ENCODE peak calls at places on chromosome 17, in nine cellular contexts. Q, X, Y, B, H, R, C, D and G are unnamed samples.
A peak's percentile ranks its signal among the peaks of the same experiment; 100 is the strongest.

GRCh38 chr17:45288825-45289224 is 26.9 kb upstream of the SPATA32 start:
- DNase-seq in C (no peak), B (no peak), Q (no peak), H (peak; percentile 51), Y (no peak), X (no peak), R (no peak), D (no peak), G (no peak)

GRCh38 chr17:64063766-64064224 is 43.4 kb upstream of the ICAM2 start:
- DNase-seq in C (peak; percentile 68), B (peak; percentile 54), Y (no peak), D (no peak), H (no peak), R (peak; percentile 51), X (no peak), Q (peak; percentile 65), G (no peak)

GRCh38 chr17:3335876-3336275 is 37.7 kb upstream of the OR3A1 start:
- DNase-seq in R (no peak), C (peak; percentile 43), B (no peak), H (no peak), X (no peak), Y (no peak), D (no peak), Q (no peak), G (no peak)

GRCh38 chr17:17841620-17842025 is 4.8 kb upstream of the SREBF1 start:
- DNase-seq in X (no peak), B (no peak), Q (no peak), Y (no peak), C (no peak), H (no peak), R (peak; percentile 23), D (no peak), G (no peak)

GRCh38 chr17:78818932-78819331 is 21.7 kb downstream of the USP36 start:
- DNase-seq in B (peak; percentile 82), Y (no peak), D (no peak), H (no peak), Q (no peak), R (no peak), C (no peak), X (no peak), G (peak; percentile 63)

GRCh38 chr17:57916925-57917858 is 38.0 kb downstream of the CUEDC1 start:
- DNase-seq in D (no peak), R (no peak), Y (no peak), H (peak; percentile 67), Q (no peak), B (peak; percentile 10), C (peak; percentile 63), X (peak; percentile 65), G (no peak)

GRCh38 chr17:60506312-60506711 is 19.7 kb downstream of the APPBP2 start:
- DNase-seq in X (no peak), Y (no peak), C (peak; percentile 50), Q (no peak), R (no peak), D (peak; percentile 62), B (no peak), H (no peak), G (no peak)

GRCh38 chr17:64358261-64358788 is 32.3 kb downstream of the PECAM1 start:
- DNase-seq in D (no peak), C (no peak), H (no peak), Q (no peak), R (peak; percentile 17), Y (no peak), X (no peak), B (no peak), G (no peak)